ENCODE peak calls at places on chromosome 20, in five cellular contexts. L, Q, X, H and A are unnamed samples.

GRCh38 chr20:23257848-23258746 is 92.5 kb upstream of the NXT1 start:
- DNase-seq in L (no peak), X (no peak), H (no peak), Q (peak; percentile 34), A (no peak)

GRCh38 chr20:32439132-32439829 is 81.2 kb downstream of the ASXL1 start:
- DNase-seq in L (no peak), Q (no peak), X (no peak), H (no peak), A (no peak)

GRCh38 chr20:8117636-8118413 is 14.2 kb upstream of the PLCB1 start:
- DNase-seq in Q (no peak), H (no peak), L (no peak), X (no peak), A (no peak)

GRCh38 chr20:56627122-56628014 is 1.7 kb upstream of the TFAP2C start:
- DNase-seq in H (no peak), L (no peak), X (no peak), Q (no peak), A (no peak)

GRCh38 chr20:55540486-55540885 is 464.8 kb downstream of the CBLN4 start:
- DNase-seq in Q (no peak), L (no peak), H (no peak), X (no peak), A (no peak)

GRCh38 chr20:19045366-19045765 is 167.1 kb upstream of the SLC24A3 start:
- DNase-seq in L (no peak), X (no peak), H (no peak), Q (no peak), A (no peak)

GRCh38 chr20:37295001-37295400 is 5.5 kb downstream of the MANBAL start:
- DNase-seq in Q (peak; percentile 84), H (no peak), L (no peak), X (no peak), A (no peak)

GRCh38 chr20:13261460-13262301 is 40.6 kb downstream of the ISM1 start:
- DNase-seq in Q (peak; percentile 42), L (peak; percentile 80), X (no peak), H (no peak), A (peak; percentile 71)

GRCh38 chr20:10673176-10673830 is 496 bp downstream of the JAG1 start:
- DNase-seq in L (peak; percentile 40), H (peak; percentile 77), Q (peak; percentile 37), X (no peak), A (peak; percentile 53)

GRCh38 chr20:31903630-31904386 is 33.4 kb downstream of the TTLL9 start:
- DNase-seq in Q (no peak), L (no peak), H (no peak), X (no peak), A (no peak)

GRCh38 chr20:31842471-31843157 is 2.8 kb downstream of the FOXS1 start:
- DNase-seq in X (no peak), Q (no peak), L (no peak), H (peak; percentile 91), A (no peak)

GRCh38 chr20:59958626-59959025 is 403 bp downstream of the CDH26 start:
- DNase-seq in H (no peak), Q (no peak), X (no peak), L (no peak), A (no peak)

GRCh38 chr20:54293526-54293925 is 85.6 kb downstream of the PFDN4 start:
- DNase-seq in H (no peak), Q (no peak), L (peak; percentile 33), X (no peak), A (no peak)

GRCh38 chr20:21453676-21454075 is 56.4 kb upstream of the NKX2-4 start:
- DNase-seq in H (no peak), L (no peak), Q (no peak), X (no peak), A (no peak)

GRCh38 chr20:53100476-53100911 is 128.3 kb downstream of the TSHZ2 start:
- DNase-seq in L (no peak), H (no peak), X (no peak), Q (no peak), A (no peak)

GRCh38 chr20:56111951-56112730 is 106.8 kb upstream of the CBLN4 start:
- DNase-seq in H (no peak), X (no peak), L (no peak), Q (no peak), A (no peak)

GRCh38 chr20:38932457-38933120 is 6.4 kb downstream of the FAM83D start:
- DNase-seq in X (no peak), Q (no peak), L (no peak), H (no peak), A (no peak)

GRCh38 chr20:51995038-51995437 is 192.7 kb upstream of the SALL4 start:
- DNase-seq in L (no peak), Q (no peak), H (no peak), X (no peak), A (no peak)

GRCh38 chr20:52219441-52219840 is 27.9 kb upstream of the ZFP64 start:
- DNase-seq in Q (no peak), L (no peak), X (no peak), H (no peak), A (no peak)

GRCh38 chr20:38167851-38168760 is 3.0 kb upstream of the TGM2 start:
- DNase-seq in H (peak; percentile 83), X (no peak), L (peak; percentile 53), Q (peak; percentile 53), A (peak; percentile 97)

GRCh38 chr20:36827541-36828279 is 48.2 kb upstream of the TLDC2 start:
- DNase-seq in L (no peak), H (peak; percentile 73), Q (peak; percentile 86), X (no peak), A (no peak)

GRCh38 chr20:21047981-21048380 is 58.2 kb downstream of the LINC00237 start:
- DNase-seq in X (no peak), H (no peak), Q (no peak), L (no peak), A (no peak)

GRCh38 chr20:63578224-63579016 is 4.4 kb upstream of the HELZ2 start:
- DNase-seq in H (no peak), L (no peak), Q (no peak), X (no peak), A (no peak)

GRCh38 chr20:51696304-51697118 is 71.7 kb downstream of the ATP9A start:
- DNase-seq in H (no peak), X (no peak), Q (no peak), L (no peak), A (no peak)

GRCh38 chr20:32898721-32899120 is 40.0 kb downstream of the EFCAB8 start:
- DNase-seq in H (no peak), X (no peak), Q (no peak), L (no peak), A (no peak)

GRCh38 chr20:63962426-63963347 is 6.5 kb upstream of the UCKL1 start:
- DNase-seq in H (peak; percentile 59), L (no peak), Q (no peak), X (no peak), A (no peak)

DNA sequence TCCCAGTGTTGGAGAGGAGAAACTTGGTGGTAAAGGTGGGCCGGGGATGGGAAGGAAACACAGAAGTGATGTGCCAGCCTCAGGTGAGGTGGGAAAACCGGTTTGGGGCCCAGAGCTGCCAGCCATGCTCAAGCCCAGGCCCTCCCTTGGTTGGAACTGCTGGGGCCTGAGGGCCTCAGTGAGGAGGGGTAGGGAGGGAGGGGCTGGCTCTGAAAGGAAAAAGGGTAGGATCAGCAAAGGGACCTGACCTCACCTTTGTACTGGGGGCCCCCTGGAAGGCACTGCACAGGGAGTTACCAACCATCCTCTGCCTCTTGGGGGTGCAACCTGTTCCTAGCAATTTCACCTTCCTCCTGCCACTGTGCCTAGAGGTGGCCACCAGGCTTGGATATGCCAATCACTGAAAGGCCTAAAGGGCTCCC is 1.8 kb upstream of the SPEF1 start:
- DNase-seq in H (peak; percentile 47), L (no peak), Q (no peak), X (no peak), A (no peak)
- TF ChIP-seq POLR2A in H (no peak), L (no peak), Q (no peak), X (no peak), A (no peak)

GRCh38 chr20:16317445-16318362 is 255.5 kb downstream of the KIF16B start:
- DNase-seq in X (no peak), Q (no peak), L (no peak), H (no peak), A (no peak)

GRCh38 chr20:16312998-16313397 is 260.2 kb downstream of the KIF16B start:
- DNase-seq in L (no peak), H (no peak), X (no peak), Q (no peak), A (no peak)

GRCh38 chr20:16314722-16315121 is 258.5 kb downstream of the KIF16B start:
- DNase-seq in L (no peak), H (no peak), Q (no peak), X (no peak), A (no peak)

GRCh38 chr20:16313917-16314316 is 259.3 kb downstream of the KIF16B start:
- DNase-seq in H (no peak), L (no peak), X (no peak), Q (no peak), A (no peak)

DNA sequence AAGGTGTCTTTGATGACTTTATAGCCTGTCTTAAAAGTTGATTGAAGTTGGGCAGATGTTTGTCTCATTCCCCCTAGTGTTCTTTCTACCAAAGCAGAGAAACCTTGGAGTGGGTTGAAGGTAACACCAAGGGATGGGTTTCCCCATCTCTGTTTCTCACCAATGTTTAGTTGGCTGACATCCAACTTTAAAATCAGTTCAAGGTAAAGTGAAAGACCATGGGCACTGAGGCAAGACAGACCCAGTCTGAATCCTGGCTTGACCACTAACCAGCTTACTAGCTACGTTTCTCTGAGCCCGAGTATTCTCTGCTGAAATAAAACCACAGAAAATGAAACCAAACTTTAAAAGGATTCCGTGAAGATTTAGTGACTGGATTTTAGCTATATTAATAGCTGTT is 258.9 kb downstream of the KIF16B start:
- DNase-seq in H (no peak), X (no peak), Q (no peak), L (no peak), A (no peak)
- TF ChIP-seq POLR2A in H (no peak), X (no peak), Q (no peak), L (no peak), A (no peak)

DNA sequence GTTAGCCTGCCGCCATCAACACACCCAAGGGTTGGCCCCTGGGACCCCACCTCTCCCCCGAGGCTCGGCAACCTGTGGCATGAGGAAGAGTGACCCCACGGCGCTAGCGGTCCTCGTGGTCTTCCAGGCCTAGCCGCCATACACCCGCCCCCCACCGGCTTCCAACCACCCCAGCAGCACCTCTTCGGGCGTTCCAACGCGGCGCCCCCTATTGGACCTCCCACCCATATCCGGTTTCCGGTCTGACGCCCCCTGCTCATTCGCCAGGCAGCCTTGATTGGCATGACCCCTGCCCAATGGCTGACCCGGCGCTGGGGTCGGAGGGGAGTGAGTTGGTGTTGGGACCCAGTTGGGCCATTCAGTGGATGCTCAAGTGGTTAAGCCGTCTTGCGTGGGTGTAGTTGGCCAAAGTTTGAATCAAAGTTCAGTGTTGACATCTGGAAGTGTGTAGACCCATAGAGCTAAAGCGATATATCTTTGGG is at the start of gene GNAS-AS1:
- DNase-seq in L (peak; percentile 88), H (peak; percentile 90), X (peak; percentile 67), Q (no peak), A (peak; percentile 71)
- TF ChIP-seq POLR2A in L (peak; percentile 9), H (no peak), X (no peak), Q (no peak), A (no peak)

DNA sequence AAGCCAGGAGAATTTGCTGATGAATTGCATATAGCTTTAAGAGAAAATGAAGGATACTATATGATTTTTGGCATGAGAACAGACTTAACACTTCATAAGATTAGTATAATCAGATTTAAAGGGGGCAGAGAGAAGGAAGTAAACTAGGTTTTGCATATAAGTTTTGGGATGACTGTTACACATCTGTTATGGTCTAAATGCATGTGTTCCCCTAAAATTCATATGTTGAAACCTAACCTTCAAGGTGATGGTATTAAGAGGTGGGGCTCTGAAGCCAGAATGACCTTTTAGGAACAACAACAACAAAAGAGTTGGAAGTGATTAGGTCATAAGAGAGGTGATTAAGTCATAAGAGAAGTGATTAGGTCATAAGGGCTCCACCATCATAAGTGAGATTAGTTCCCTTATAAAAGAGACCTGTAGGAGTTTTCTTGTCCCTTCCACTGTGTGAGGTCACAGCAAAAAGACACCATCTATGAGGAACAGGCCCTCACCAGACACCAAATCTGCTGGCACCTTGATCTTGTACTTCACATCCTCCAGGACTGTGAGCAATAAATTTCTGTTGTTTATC is 6.8 kb downstream of the RAD21L1 start:
- DNase-seq in H (no peak), L (no peak), X (no peak), Q (no peak), A (no peak)
- TF ChIP-seq POLR2A in H (no peak), L (no peak), X (no peak), Q (no peak), A (no peak)